ENCODE peak calls at places on chromosomes 7 and 10, in seven cellular contexts. Z is GM10248, Q is T-helper 9 cell, A is tibial nerve, Y is H9, S is nephron progenitor cell, K is right cardiac atrium. B is an unnamed sample.
A peak's percentile ranks its signal among the peaks of the same experiment; 100 is the strongest.

GRCh38 chr7:91347288-91347687 is 83.1 kb downstream of the FZD1 start:
- DNase-seq in Z (no peak), Q (no peak), A (no peak), Y (no peak), S (no peak), K (no peak), B (no peak)

GRCh38 chr10:89427629-89428028 is 13.3 kb downstream of the IFIT5 start:
- DNase-seq in Z (no peak), Q (no peak), A (no peak), Y (no peak), S (no peak), K (no peak), B (no peak)

GRCh38 chr10:36802523-36803153 is 322.8 kb upstream of the ANKRD30A start:
- DNase-seq in Z (no peak), Q (no peak), A (no peak), Y (no peak), S (peak; percentile 15), K (peak; percentile 56), B (no peak)

GRCh38 chr7:80790877-80791276 is 128.0 kb downstream of the SEMA3C start:
- DNase-seq in Z (no peak), Q (no peak), A (no peak), Y (no peak), S (no peak), K (no peak), B (no peak)

GRCh38 chr10:27448926-27449325 is 55.2 kb upstream of the RAB18 start:
- DNase-seq in Z (no peak), Q (no peak), A (no peak), Y (no peak), S (no peak), K (no peak), B (peak; percentile 9)

GRCh38 chr10:81696609-81697388 is 178.2 kb upstream of the NRG3 start:
- DNase-seq in Z (no peak), Q (no peak), A (no peak), Y (peak; percentile 79), S (peak; percentile 45), K (peak; percentile 37), B (no peak)

GRCh38 chr10:48938990-48939536 is 577 bp downstream of the LRRC18 start:
- DNase-seq in Z (no peak), Q (no peak), A (no peak), Y (peak; percentile 12), S (no peak), K (no peak), B (no peak)

GRCh38 chr7:65967361-65968155 is 14.5 kb downstream of the GUSB start:
- DNase-seq in Z (no peak), Q (no peak), A (no peak), Y (no peak), S (no peak), K (no peak), B (no peak)

GRCh38 chr7:155791214-155791737 is 21.0 kb downstream of the SHH start:
- DNase-seq in Z (no peak), Q (no peak), A (no peak), Y (no peak), S (no peak), K (no peak), B (no peak)

GRCh38 chr10:85926136-85926535 is 440.5 kb downstream of the GRID1 start:
- DNase-seq in Z (no peak), Q (no peak), A (no peak), Y (no peak), S (no peak), K (no peak), B (no peak)

GRCh38 chr7:130275826-130276291 is 9.2 kb downstream of the CPA2 start:
- DNase-seq in Z (no peak), Q (no peak), A (no peak), Y (no peak), S (no peak), K (no peak), B (no peak)

GRCh38 chr7:64498270-64498669 is 64.6 kb downstream of the ZNF680 start:
- DNase-seq in Z (no peak), Q (no peak), A (no peak), Y (no peak), S (no peak), K (no peak), B (no peak)

GRCh38 chr7:30974605-30975256 is 11.0 kb downstream of the GHRHR start:
- DNase-seq in Z (peak; percentile 91), Q (no peak), A (no peak), Y (peak; percentile 86), S (peak; percentile 73), K (peak; percentile 70), B (no peak)

GRCh38 chr7:138442822-138443221 is 17.2 kb upstream of the TRIM24 start:
- DNase-seq in Z (no peak), Q (no peak), A (no peak), Y (no peak), S (no peak), K (no peak), B (no peak)

GRCh38 chr10:94430705-94431104 is 28.4 kb downstream of the TBC1D12 start:
- DNase-seq in Z (no peak), Q (no peak), A (no peak), Y (no peak), S (no peak), K (no peak), B (no peak)

GRCh38 chr10:1939016-1939415 is 201.7 kb upstream of the ADARB2 start:
- DNase-seq in Z (no peak), Q (no peak), A (no peak), Y (no peak), S (no peak), K (no peak), B (no peak)

GRCh38 chr7:351256-351655 is 61.3 kb downstream of the FOXL3 start:
- DNase-seq in Z (no peak), Q (peak; percentile 49), A (no peak), Y (no peak), S (no peak), K (peak; percentile 41), B (no peak)

GRCh38 chr7:113421696-113422330 is 303.5 kb upstream of the SMIM30 start:
- DNase-seq in Z (peak; percentile 53), Q (peak; percentile 60), A (peak; percentile 71), Y (peak; percentile 87), S (peak; percentile 80), K (peak; percentile 76), B (peak; percentile 31)

GRCh38 chr7:44963526-44964290 is 15.1 kb downstream of the MYO1G start:
- DNase-seq in Z (no peak), Q (no peak), A (no peak), Y (peak; percentile 27), S (no peak), K (no peak), B (no peak)

GRCh38 chr10:133337079-133337725 is 506 bp upstream of the CALY start:
- DNase-seq in Z (no peak), Q (no peak), A (no peak), Y (no peak), S (no peak), K (no peak), B (no peak)

GRCh38 chr7:142457146-142457703 is 199.4 kb upstream of the PRSS58 start:
- DNase-seq in Z (no peak), Q (no peak), A (no peak), Y (no peak), S (no peak), K (no peak), B (no peak)

GRCh38 chr7:100674441-100675407 is 1.2 kb downstream of the GNB2 start:
- DNase-seq in Z (no peak), Q (peak; percentile 45), A (no peak), Y (no peak), S (peak; percentile 60), K (peak; percentile 79), B (no peak)

GRCh38 chr7:110595694-110596093 is 495.2 kb upstream of the LRRN3 start:
- DNase-seq in Z (no peak), Q (no peak), A (no peak), Y (no peak), S (no peak), K (no peak), B (no peak)

GRCh38 chr7:46026741-46027140 is 105.7 kb upstream of the IGFBP3 start:
- DNase-seq in Z (no peak), Q (no peak), A (no peak), Y (no peak), S (no peak), K (no peak), B (no peak)

GRCh38 chr7:577971-578370 is 58.3 kb upstream of the PDGFA start:
- DNase-seq in Z (no peak), Q (no peak), A (no peak), Y (no peak), S (no peak), K (peak; percentile 46), B (no peak)

GRCh38 chr10:70776455-70777005 is 8.6 kb downstream of the TBATA start:
- DNase-seq in Z (peak; percentile 8), Q (no peak), A (no peak), Y (no peak), S (no peak), K (no peak), B (no peak)

GRCh38 chr10:28587270-28587969 is 54.5 kb downstream of the WAC start:
- DNase-seq in Z (no peak), Q (no peak), A (no peak), Y (no peak), S (no peak), K (no peak), B (no peak)

GRCh38 chr7:39735903-39736302 is 112.5 kb downstream of the RALA start:
- DNase-seq in Z (no peak), Q (no peak), A (no peak), Y (no peak), S (no peak), K (no peak), B (no peak)